ENCODE peak calls at places on chromosomes 3 and 15, in four cellular contexts. H is foreskin fibroblast, M is A549, U is AG09309. I is an unnamed sample.

GRCh38 chr3:20264900-20265567 is 79.0 kb upstream of the SGO1 start:
- DNase-seq in H (no peak), M (no peak), U (no peak), I (no peak)

GRCh38 chr15:89419370-89419984 is 76.9 kb downstream of the RHCG start:
- DNase-seq in H (no peak), M (no peak), U (no peak), I (no peak)

GRCh38 chr3:8776406-8776805 is 7.0 kb upstream of the OXTR start:
- DNase-seq in H (peak), M (peak), U (no peak), I (no peak)

GRCh38 chr15:31106495-31107300 is 5.2 kb upstream of the TRPM1 start:
- DNase-seq in H (no peak), M (no peak), U (peak), I (no peak)

GRCh38 chr3:111859061-111859973 is at the start of gene PHLDB2:
- DNase-seq in H (peak), M (peak), U (peak), I (no peak)

GRCh38 chr3:73535137-73535536 is 89.6 kb downstream of the PDZRN3 start:
- DNase-seq in H (no peak), M (no peak), U (no peak), I (no peak)

GRCh38 chr3:72129384-72130094 is 344.6 kb upstream of the PROK2 start:
- DNase-seq in H (no peak), M (no peak), U (no peak), I (no peak)

GRCh38 chr3:11568503-11569155 is 75.1 kb downstream of the VGLL4 start:
- DNase-seq in H (peak), M (peak), U (peak), I (peak)

GRCh38 chr15:100468265-100468664 is 60.5 kb downstream of the CERS3 start:
- DNase-seq in H (no peak), M (peak), U (no peak), I (no peak)

GRCh38 chr15:101451886-101452285 is 37.6 kb downstream of the PCSK6 start:
- DNase-seq in H (no peak), M (no peak), U (no peak), I (no peak)

DNA sequence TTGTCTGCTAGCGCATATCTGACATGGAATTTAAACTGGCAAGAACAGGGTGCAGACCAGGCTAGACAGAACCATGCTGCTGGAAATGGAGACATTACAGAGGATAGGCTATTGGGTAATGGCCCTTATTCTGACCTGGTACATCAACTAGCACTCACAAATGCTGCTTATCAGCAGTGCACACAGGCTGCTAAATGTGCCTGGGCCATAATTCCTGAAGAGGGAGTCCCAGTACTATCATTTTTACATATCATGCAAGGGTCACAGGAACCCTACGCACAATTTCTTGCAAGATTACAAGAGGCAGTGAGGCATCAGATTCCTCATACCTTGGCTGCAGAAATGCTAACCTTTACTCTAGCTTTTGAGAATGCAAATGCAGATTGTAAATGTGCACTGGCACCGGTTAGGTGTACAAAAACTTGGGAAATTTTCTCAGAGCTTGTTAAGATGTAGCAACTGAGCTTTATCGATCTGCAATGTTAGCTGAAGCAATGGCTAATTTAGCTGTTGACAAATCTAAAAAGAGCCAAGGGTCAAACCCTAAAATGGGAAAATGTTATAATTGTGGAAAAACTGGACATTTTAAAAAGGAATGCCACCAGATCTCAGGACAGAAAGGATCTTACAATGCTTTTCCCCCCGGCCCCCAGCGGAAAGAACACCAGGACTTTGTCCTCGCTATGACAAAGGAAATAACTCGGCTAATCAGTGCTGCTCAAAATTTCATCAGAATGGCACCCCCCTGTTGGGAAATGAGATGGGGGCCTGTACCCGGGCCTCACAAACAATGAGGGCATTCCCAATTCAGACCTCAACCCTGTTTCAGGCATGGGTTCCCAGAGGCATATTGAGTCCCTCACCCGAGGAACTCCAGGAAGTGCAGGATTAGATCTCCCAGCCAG is 21.1 kb downstream of the CCRL2 start:
- DNase-seq in H (no peak), M (no peak), U (no peak), I (no peak)
- TF ChIP-seq CTCF in H (no peak), M (no peak), U (no peak), I (no peak)

DNA sequence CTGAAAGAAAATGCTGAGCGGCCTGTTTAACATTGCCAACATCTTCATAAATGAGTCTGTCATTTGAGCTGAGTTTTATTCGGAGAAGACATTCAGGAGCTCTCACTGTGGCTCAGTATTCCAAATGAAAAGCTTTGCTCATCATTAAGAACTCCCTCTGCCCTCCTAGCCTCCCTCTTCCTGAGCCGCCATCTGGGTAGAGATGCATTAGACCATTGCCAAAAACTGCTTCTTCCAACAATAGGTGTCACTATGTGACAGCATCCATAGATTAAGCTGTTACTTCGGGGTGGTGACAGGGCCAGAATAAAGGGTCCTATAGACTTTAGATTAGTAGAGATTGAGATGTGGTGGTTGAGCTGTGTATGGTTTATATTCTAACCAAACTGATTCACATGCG is 501.4 kb upstream of the NR2F2 start:
- DNase-seq in H (no peak), M (no peak), U (no peak), I (no peak)
- TF ChIP-seq CTCF in H (no peak), M (no peak), U (no peak), I (no peak)

DNA sequence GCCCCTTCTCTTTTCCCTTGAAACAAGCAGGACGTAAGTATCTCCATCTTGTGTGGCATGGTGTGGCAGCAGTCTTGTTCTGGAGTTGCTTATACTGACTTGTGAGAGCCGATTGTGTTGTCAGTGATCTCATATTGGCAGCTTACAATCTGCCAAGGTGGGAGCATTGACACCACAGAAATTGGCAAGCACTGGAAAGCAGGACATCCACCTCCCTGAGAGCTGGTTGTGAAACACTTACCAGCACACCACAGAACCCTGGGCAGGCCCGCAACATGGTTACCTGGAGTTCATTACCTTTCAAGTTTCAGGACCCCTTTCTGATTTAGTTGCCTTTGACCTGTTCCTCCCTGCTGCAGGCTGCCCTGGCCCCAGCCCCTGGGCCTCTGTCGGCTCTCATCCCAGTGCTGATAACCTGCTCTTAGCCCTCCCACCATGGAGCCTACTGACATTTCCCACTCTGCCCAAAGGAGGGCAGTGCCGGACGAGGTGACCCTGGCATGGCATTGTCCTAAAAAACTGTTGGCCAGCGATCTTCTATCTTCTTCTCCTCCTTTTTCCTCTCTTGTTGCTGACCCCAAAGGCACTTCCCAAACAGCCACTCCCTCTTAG is 10.6 kb upstream of the ATP2B2 start:
- DNase-seq in H (no peak), M (no peak), U (no peak), I (no peak)
- TF ChIP-seq CTCF in H (no peak), M (no peak), U (no peak), I (no peak)

DNA sequence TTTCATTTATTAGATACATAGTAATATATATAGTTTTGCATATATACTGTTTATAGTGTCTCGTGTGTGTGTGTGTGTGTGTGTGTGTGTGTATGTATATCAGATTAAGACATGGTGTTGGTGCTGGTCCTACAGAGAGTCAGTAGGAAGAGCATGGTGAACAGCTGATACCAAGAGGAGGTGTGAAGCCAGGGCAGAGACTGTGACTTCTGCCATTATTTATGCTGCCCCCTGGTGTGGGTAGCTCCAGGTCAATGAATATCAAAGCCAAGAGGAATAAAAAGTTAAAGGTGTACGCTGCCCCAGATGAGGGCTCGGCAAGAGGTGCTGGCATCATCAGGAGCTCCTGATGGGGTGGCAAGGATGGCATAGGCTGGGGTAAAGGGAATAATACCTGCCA is 299.5 kb upstream of the RASGRP1 start:
- DNase-seq in H (no peak), M (no peak), U (no peak), I (no peak)
- TF ChIP-seq CTCF in H (peak), M (no peak), U (no peak), I (peak)

GRCh38 chr3:42557849-42558248 is 23.9 kb downstream of the SEC22C start:
- DNase-seq in H (no peak), M (no peak), U (no peak), I (no peak)
- TF ChIP-seq CTCF in H (no peak), M (no peak), U (no peak), I (no peak)

GRCh38 chr3:101017048-101017447 is 23.8 kb upstream of the ABI3BP start:
- DNase-seq in H (no peak), M (no peak), U (no peak), I (no peak)

GRCh38 chr3:101010316-101010715 is 17.1 kb upstream of the ABI3BP start:
- DNase-seq in H (peak), M (no peak), U (peak), I (peak)

GRCh38 chr3:101009386-101009785 is 16.2 kb upstream of the ABI3BP start:
- DNase-seq in H (peak), M (no peak), U (no peak), I (no peak)

GRCh38 chr3:101011086-101011485 is 17.9 kb upstream of the ABI3BP start:
- DNase-seq in H (peak), M (no peak), U (peak), I (peak)
- TF ChIP-seq CTCF in H (no peak), M (no peak), U (no peak), I (no peak)

DNA sequence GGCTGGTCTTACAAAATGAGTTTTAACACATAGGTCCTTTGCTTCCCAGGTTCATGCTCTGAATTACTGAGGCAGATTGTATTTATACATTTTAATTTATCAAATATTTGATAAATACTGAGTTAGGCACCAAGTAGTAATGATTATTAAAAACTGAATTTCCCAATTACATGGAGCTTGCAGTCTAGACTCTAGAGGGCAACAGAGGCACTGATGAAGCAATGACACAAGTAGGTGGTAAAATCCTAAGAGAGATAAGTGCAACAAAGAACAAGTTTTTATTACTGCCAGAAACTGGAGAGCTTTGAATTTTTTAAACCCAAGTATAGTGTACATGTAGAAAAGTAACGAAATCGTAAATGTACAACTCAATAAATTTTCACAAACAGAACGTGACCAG is 406.2 kb upstream of the RARB start:
- DNase-seq in H (no peak), M (peak), U (no peak), I (no peak)
- TF ChIP-seq CTCF in H (peak), M (peak), U (peak), I (peak)

I was measured in AG09319.